ENCODE peak calls at places on chromosome 7, in five cellular contexts. J is astrocyte of the spinal cord, G is PC-3, W is cardiac muscle cell, F is nephron progenitor cell. U is an unnamed sample.

GRCh38 chr7:904847-905246 is 28.5 kb downstream of the GET4 start:
- DNase-seq in F (no peak), J (no peak), W (no peak), G (peak; percentile 53), U (no peak)

GRCh38 chr7:157782041-157782440 is 445.2 kb downstream of the DNAJB6 start:
- DNase-seq in F (no peak), W (no peak), G (no peak), J (no peak), U (no peak)

GRCh38 chr7:134458341-134458805 is 527 bp downstream of the AKR1B1 start:
- DNase-seq in F (peak; percentile 70), W (peak; percentile 72), J (peak; percentile 44), G (no peak), U (peak; percentile 61)

GRCh38 chr7:75727881-75728592 is 10.7 kb downstream of the HIP1 start:
- DNase-seq in J (peak; percentile 78), W (no peak), G (peak; percentile 92), F (peak; percentile 23), U (peak; percentile 79)

GRCh38 chr7:107993879-107994278 is 9.1 kb downstream of the LAMB1 start:
- DNase-seq in G (no peak), J (peak; percentile 32), F (no peak), W (no peak), U (no peak)

GRCh38 chr7:19754521-19755116 is 18.8 kb downstream of the TMEM196 start:
- DNase-seq in J (peak; percentile 64), F (no peak), G (peak; percentile 88), W (peak; percentile 23), U (peak; percentile 64)

GRCh38 chr7:2641406-2642393 is 9.9 kb downstream of the TTYH3 start:
- DNase-seq in G (no peak), W (peak; percentile 82), J (peak; percentile 98), F (peak; percentile 67), U (peak; percentile 53)

GRCh38 chr7:116340201-116340847 is 130.0 kb downstream of the TES start:
- DNase-seq in F (no peak), G (peak; percentile 71), J (no peak), W (no peak), U (peak; percentile 76)

GRCh38 chr7:152760384-152761115 is 998 bp downstream of the ACTR3B start:
- DNase-seq in W (peak; percentile 9), F (no peak), G (peak; percentile 2), J (peak; percentile 31), U (peak; percentile 8)

GRCh38 chr7:120984406-120984805 is 4.1 kb upstream of the CPED1 start:
- DNase-seq in W (no peak), G (no peak), F (no peak), J (no peak), U (no peak)

GRCh38 chr7:120979765-120980499 is 8.6 kb upstream of the CPED1 start:
- DNase-seq in W (no peak), J (peak; percentile 14), G (peak; percentile 40), F (no peak), U (no peak)

GRCh38 chr7:120981117-120981516 is 7.4 kb upstream of the CPED1 start:
- DNase-seq in J (no peak), F (no peak), G (no peak), W (no peak), U (no peak)

GRCh38 chr7:120985130-120985758 is 3.3 kb upstream of the CPED1 start:
- DNase-seq in F (no peak), G (no peak), J (no peak), W (no peak), U (no peak)

GRCh38 chr7:120981888-120982615 is 6.5 kb upstream of the CPED1 start:
- DNase-seq in F (no peak), W (no peak), J (peak; percentile 76), G (peak; percentile 66), U (peak; percentile 37)
- TF ChIP-seq CTCF in F (no peak), W (peak; percentile 13), J (peak; percentile 7), G (no peak), U (no peak)

GRCh38 chr7:80053098-80053497 is 81.5 kb upstream of the GNAI1 start:
- DNase-seq in W (peak; percentile 18), J (no peak), F (peak; percentile 6), G (no peak), U (no peak)
- TF ChIP-seq CTCF in W (no peak), J (no peak), F (no peak), G (no peak), U (no peak)

GRCh38 chr7:66083677-66084076 is 8.1 kb downstream of the ASL start:
- DNase-seq in J (no peak), G (no peak), W (no peak), F (no peak), U (no peak)
- TF ChIP-seq CTCF in J (no peak), G (peak; percentile 30), W (no peak), F (no peak), U (no peak)

DNA sequence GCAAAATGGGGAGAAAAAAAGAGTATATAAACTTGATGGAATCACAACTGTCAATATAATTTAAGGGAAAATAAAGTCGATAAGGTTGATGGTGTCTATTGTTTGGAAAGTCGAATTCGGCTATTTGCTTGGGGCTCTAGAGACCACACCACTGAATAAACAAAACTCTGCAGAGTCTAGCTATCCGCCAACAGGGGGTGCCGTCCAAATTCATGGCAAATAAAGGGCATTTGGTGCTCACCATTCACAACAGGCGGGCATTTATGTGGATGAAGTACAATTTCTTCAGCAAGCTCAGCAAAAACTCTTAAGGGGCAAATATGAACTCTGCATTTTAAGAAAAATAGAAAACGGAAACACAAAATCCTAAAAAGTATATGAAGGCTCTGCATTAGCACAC is 23.3 kb downstream of the CD36 start:
- DNase-seq in W (no peak), J (no peak), F (no peak), G (peak; percentile 16), U (no peak)
- TF ChIP-seq CTCF in W (peak; percentile 22), J (peak; percentile 28), F (no peak), G (peak; percentile 64), U (peak; percentile 13)

DNA sequence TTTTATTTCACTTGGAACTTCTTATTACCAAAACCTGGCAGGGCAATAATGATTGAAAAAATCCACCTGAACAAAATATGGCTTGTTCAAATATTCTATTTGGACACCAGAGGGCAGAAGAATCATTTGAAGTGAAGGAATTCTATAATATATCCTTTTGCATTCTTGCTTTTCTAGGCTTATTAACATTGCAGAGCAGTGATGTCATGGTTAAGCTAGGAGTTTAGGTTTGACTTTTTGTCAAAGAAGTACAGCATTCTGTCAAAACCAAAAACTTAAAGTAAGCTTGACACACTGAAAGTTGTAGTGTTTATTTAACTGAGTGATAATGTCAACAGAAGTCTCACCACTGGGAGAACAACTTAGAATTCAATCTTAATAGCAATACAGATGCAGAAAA is 156.0 kb downstream of the SEMA3D start:
- DNase-seq in W (peak; percentile 52), F (no peak), G (peak; percentile 74), J (peak; percentile 71), U (peak; percentile 65)
- TF ChIP-seq CTCF in W (peak; percentile 52), F (peak; percentile 56), G (peak; percentile 71), J (peak; percentile 37), U (peak; percentile 34)

DNA sequence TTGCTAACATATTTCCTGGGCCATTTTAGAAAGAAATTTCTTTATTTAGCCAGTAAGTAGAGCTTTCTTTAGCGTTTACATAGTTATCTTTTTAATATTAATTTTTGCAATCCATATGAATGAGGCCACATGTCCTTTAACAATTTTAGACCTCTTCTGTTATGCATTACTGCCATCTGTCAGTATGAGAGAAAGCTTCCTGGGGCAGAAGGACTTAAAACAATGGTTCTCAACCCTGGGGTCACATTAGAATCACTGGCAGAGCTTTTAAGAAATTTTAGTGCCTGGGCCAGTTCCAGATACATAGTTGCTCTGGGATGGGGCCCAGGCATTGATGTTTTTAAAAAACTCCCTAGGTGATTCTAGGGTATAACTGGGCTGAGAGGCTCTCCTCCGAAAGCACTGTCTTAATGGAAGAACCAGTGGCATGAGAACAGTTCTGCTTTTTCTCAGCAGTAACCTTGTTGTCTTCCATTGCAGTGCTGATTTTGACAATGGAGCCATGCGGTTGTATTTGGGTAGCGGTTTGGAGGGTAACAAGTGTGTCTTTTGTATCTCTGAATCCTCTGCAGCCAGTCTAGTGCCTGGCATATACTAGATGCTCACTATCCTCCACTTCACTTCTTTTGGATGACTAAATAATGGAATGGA is 226.9 kb downstream of the AUTS2 start:
- DNase-seq in W (no peak), F (no peak), G (no peak), J (no peak), U (no peak)
- TF ChIP-seq CTCF in W (peak; percentile 9), F (no peak), G (no peak), J (no peak), U (no peak)

DNA sequence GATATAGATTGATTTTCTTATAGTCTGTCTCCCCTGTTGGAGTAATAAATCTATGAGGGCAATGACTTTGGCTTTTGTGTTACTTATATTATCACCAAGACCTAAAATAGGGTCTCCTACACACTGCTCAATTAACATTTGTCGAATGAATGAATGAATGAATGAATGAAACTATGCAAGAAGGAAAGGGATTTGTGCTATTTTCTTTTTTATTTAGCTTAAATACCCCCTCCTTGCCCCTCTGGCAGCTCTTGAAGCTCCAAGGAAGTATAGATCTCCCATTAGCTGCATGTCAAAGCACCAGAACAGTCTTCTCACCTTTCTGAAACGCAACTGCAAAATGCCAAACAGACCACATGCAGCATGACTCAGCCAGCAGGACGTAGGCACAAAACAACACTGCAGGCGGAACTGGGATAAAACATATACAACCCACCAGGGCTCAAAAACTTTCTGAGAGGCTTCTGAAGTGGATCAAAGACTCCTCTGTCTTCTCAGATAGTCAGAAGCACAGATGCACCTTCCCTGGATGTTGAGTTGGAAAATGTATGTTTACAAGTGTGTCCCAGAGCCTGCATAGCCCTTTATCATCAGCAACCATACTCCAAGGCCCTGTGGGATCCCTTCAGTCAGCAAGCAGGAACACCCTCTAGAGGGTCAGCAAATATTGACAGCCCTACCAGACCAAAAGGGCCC is 187.8 kb downstream of the NPSR1 start:
- DNase-seq in J (peak; percentile 44), G (peak; percentile 40), F (no peak), W (no peak), U (peak; percentile 74)
- TF ChIP-seq CTCF in J (no peak), G (no peak), F (no peak), W (no peak), U (no peak)

U was measured in bronchial epithelial cell.